ENCODE peak calls at places on chromosome 5, in six cellular contexts. F, B, Y, Q, P and E are unnamed samples.
A peak's percentile ranks its signal among the peaks of the same experiment; 100 is the strongest.

GRCh38 chr5:160133071-160133917 is 14.0 kb upstream of the PWWP2A start:
- DNase-seq in P (peak; percentile 54), Y (peak; percentile 77), Q (no peak), F (no peak), B (no peak), E (peak; percentile 77)

GRCh38 chr5:1203311-1203967 is 2.0 kb downstream of the SLC6A19 start:
- DNase-seq in B (no peak), F (no peak), Y (no peak), Q (no peak), P (no peak), E (no peak)

GRCh38 chr5:12330381-12330780 is 426.1 kb upstream of the CTNND2 start:
- DNase-seq in P (no peak), B (no peak), F (no peak), Q (no peak), Y (no peak), E (no peak)

GRCh38 chr5:2764581-2764980 is 13.1 kb upstream of the IRX2 start:
- DNase-seq in B (no peak), P (no peak), Q (no peak), Y (no peak), F (no peak), E (no peak)

GRCh38 chr5:157233515-157233914 is 32.4 kb upstream of the CYFIP2 start:
- DNase-seq in Q (no peak), Y (no peak), F (no peak), B (no peak), P (no peak), E (no peak)

GRCh38 chr5:36596756-36597155 is 9.7 kb upstream of the SLC1A3 start:
- DNase-seq in F (no peak), B (no peak), Y (no peak), Q (no peak), P (no peak), E (no peak)

GRCh38 chr5:1494780-1495524 is 28.8 kb downstream of the LPCAT1 start:
- DNase-seq in F (no peak), P (no peak), Q (no peak), Y (no peak), B (no peak), E (no peak)

GRCh38 chr5:74042559-74043357 is 416.8 kb downstream of the ARHGEF28 start:
- DNase-seq in Q (no peak), B (no peak), P (peak; percentile 88), Y (no peak), F (peak; percentile 50), E (peak; percentile 61)

GRCh38 chr5:138037907-138038633 is 5.2 kb upstream of the FAM13B start:
- DNase-seq in F (no peak), B (no peak), Y (no peak), Q (no peak), P (no peak), E (no peak)

GRCh38 chr5:157502143-157502647 is 42.2 kb downstream of the NIPAL4 start:
- DNase-seq in F (no peak), B (no peak), Y (no peak), Q (no peak), P (no peak), E (no peak)

GRCh38 chr5:146291421-146292074 is 47.1 kb upstream of the POU4F3 start:
- DNase-seq in P (peak; percentile 45), F (peak; percentile 54), Y (peak; percentile 69), Q (peak; percentile 17), B (peak; percentile 38), E (peak; percentile 51)

GRCh38 chr5:174793684-174794328 is 69.4 kb downstream of the MSX2 start:
- DNase-seq in Y (peak; percentile 74), B (peak; percentile 80), Q (no peak), P (peak; percentile 36), F (peak; percentile 17), E (peak; percentile 67)

GRCh38 chr5:1638658-1639400 is 115.1 kb upstream of the LPCAT1 start:
- DNase-seq in P (no peak), Y (no peak), F (no peak), B (no peak), Q (no peak), E (no peak)

GRCh38 chr5:142239394-142240159 is 85.2 kb downstream of the SPRY4 start:
- DNase-seq in Y (no peak), P (peak; percentile 26), F (no peak), B (no peak), Q (peak; percentile 22), E (no peak)

GRCh38 chr5:83552275-83552674 is 80.7 kb downstream of the VCAN start:
- DNase-seq in Q (no peak), P (no peak), B (no peak), F (no peak), Y (no peak), E (no peak)

GRCh38 chr5:92559743-92560142 is 1021.3 kb downstream of the NR2F1-AS1 start:
- DNase-seq in Y (no peak), F (peak; percentile 75), Q (no peak), P (peak; percentile 35), B (no peak), E (peak; percentile 86)

GRCh38 chr5:138784590-138784989 is 31.4 kb downstream of the CTNNA1 start:
- DNase-seq in Q (no peak), P (peak; percentile 67), B (no peak), Y (no peak), F (no peak), E (peak; percentile 29)

GRCh38 chr5:107806705-107807104 is 136.0 kb upstream of the EFNA5 start:
- DNase-seq in Y (no peak), B (no peak), F (peak; percentile 48), P (no peak), Q (no peak), E (no peak)
- TF ChIP-seq CTCF in Y (no peak), B (no peak), F (no peak), P (no peak), Q (no peak), E (no peak)

DNA sequence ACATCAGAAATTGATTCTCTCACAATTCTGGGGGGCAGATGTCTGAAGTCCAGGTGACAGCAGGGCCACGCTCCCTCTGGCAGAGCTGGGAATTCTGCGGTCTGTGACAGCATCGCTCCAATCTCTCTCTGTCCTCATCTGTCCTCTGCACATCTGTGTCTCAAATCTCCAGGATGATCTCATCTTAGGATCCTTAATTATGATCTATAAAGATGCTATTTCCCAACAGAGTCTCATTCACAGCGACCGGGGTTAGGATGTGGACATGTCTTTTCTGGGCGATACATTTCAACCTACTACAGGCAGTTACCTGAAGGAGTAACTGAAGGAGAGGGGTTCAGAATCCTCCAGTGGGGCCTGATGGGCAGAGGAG is 31.4 kb downstream of the ANKRD33B start:
- DNase-seq in F (no peak), P (peak; percentile 76), Y (no peak), Q (no peak), B (no peak), E (no peak)
- H3K4me3 ChIP-seq in F (peak overlapping the region; percentile 16), P (peak overlapping the region; percentile 18), Y (no peak overlapping the region), Q (no peak overlapping the region), B (no peak overlapping the region), E (no peak overlapping the region)

GRCh38 chr5:117590944-117591343 is 1016.3 kb upstream of the SEMA6A start:
- DNase-seq in P (no peak), Y (peak; percentile 44), B (no peak), F (no peak), Q (no peak), E (peak; percentile 24)
- TF ChIP-seq CTCF in P (no peak), Y (peak; percentile 36), B (peak; percentile 39), F (no peak), Q (peak; percentile 79), E (peak; percentile 48)

DNA sequence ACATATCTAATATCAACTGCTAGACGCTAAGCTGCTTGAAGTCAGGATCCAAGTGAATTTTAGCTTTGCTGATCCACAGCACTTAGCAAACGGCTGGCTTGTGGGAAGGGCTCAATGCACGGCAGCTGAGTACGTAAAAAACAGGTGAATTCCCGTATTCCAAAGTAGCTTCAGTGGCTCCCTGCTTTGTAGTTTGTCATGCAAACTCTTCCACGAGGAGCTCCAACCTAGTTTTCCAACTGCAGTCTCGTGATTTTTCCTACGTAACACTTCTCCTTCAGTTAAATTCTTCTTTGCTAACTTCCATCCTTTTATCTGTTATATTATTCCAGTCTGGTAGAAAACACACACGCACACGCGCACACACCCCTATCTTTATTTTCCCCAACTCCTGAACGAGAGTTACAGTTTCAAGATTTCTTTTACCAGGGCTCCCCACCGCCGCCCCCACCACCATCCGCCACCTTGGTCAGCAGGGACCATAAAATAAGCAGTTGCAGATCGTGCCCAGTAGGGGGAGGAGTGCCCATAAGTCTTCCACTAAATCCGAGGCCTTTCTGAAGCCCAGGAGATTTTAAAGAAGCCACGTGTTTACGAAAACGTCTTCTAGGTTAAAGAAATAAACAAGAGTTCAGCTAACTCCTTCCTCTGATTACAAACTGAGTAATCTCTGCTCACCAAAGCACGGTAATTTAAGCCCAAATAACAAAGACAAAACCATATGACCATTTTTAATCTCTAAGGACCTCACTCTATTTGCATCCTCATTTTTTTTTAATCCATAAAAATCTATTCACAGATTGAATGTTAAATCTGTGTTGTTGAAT is 34.8 kb upstream of the TRIO start:
- DNase-seq in P (peak; percentile 77), Y (peak; percentile 73), F (peak; percentile 85), B (peak; percentile 68), Q (no peak), E (peak; percentile 85)
- H3K4me3 ChIP-seq in P (no peak overlapping the region), Y (no peak overlapping the region), F (no peak overlapping the region), B (peak overlapping the region; percentile 34), Q (no peak overlapping the region), E (no peak overlapping the region)

GRCh38 chr5:128264567-128264966 is 181.0 kb downstream of the SLC12A2 start:
- DNase-seq in Y (no peak), B (no peak), F (no peak), P (no peak), Q (no peak), E (no peak)
- TF ChIP-seq CTCF in Y (no peak), B (no peak), F (no peak), P (no peak), Q (no peak), E (no peak)